ENCODE peak calls at places on chromosomes 7 and 10, in ten cellular contexts. T is heart left ventricle, W is BE2C, R is stomach, L is spleen, A is H1, X is cardiac fibroblast, N is OCI-LY7, K is A549, H is choroid plexus epithelial cell. G is an unnamed sample.

GRCh38 chr10:94129393-94130130 is 135.8 kb downstream of the PLCE1 start:
- DNase-seq in T (no peak), W (no peak), R (no peak), L (no peak), A (no peak), X (peak; percentile 71), N (no peak), K (peak; percentile 33), H (peak; percentile 49), G (peak; percentile 44)

GRCh38 chr10:92387289-92387940 is 96.4 kb downstream of the MARCHF5 start:
- DNase-seq in T (no peak), W (peak; percentile 24), R (no peak), L (no peak), A (peak; percentile 71), X (peak; percentile 56), N (peak; percentile 58), K (peak; percentile 55), H (peak; percentile 75), G (no peak)

GRCh38 chr10:123009105-123009805 is 449 bp downstream of the ACADSB start:
- DNase-seq in T (no peak), W (peak; percentile 40), R (peak; percentile 28), L (peak; percentile 88), A (no peak), X (peak; percentile 6), N (peak; percentile 21), K (peak; percentile 27), H (no peak), G (no peak)

GRCh38 chr10:83410570-83410969 is 728.7 kb upstream of the GHITM start:
- DNase-seq in T (no peak), W (no peak), R (no peak), L (no peak), A (no peak), X (no peak), N (no peak), K (no peak), H (no peak), G (no peak)

GRCh38 chr7:128743112-128743772 is 4.1 kb downstream of the CALU start:
- DNase-seq in T (no peak), W (no peak), R (no peak), L (no peak), A (no peak), X (peak; percentile 45), N (no peak), K (no peak), H (peak; percentile 54), G (no peak)

GRCh38 chr7:78924581-78924980 is 528.9 kb downstream of the MAGI2 start:
- DNase-seq in T (no peak), W (no peak), R (no peak), L (no peak), A (no peak), X (peak; percentile 52), N (no peak), K (no peak), H (peak; percentile 38), G (no peak)

GRCh38 chr7:7792089-7792488 is 73.7 kb upstream of the RPA3 start:
- DNase-seq in T (no peak), W (no peak), R (no peak), L (no peak), A (no peak), X (no peak), N (no peak), K (no peak), H (peak; percentile 37), G (no peak)

GRCh38 chr10:20622522-20623270 is 274.4 kb downstream of the NEBL start:
- DNase-seq in T (no peak), W (no peak), R (no peak), L (no peak), A (no peak), X (peak; percentile 62), N (no peak), K (no peak), H (peak; percentile 41), G (no peak)

GRCh38 chr7:6035165-6035564 is 4.0 kb downstream of the ANKRD61 start:
- DNase-seq in T (no peak), W (no peak), R (no peak), L (no peak), A (no peak), X (no peak), N (no peak), K (no peak), H (no peak), G (no peak)

GRCh38 chr7:150342119-150342405 is 633 bp upstream of the RARRES2 start:
- DNase-seq in T (no peak), W (no peak), R (no peak), L (no peak), A (no peak), X (no peak), N (no peak), K (no peak), H (no peak), G (no peak)

GRCh38 chr10:102188298-102188940 is 36.2 kb downstream of the NOLC1 start:
- DNase-seq in T (no peak), W (no peak), R (no peak), L (no peak), A (no peak), X (no peak), N (no peak), K (no peak), H (no peak), G (no peak)

GRCh38 chr7:34991938-34992840 is 45.1 kb downstream of the DPY19L1 start:
- DNase-seq in T (no peak), W (no peak), R (no peak), L (peak; percentile 75), A (no peak), X (peak; percentile 85), N (no peak), K (no peak), H (peak; percentile 74), G (no peak)

GRCh38 chr7:77331938-77332695 is 84.0 kb downstream of the GSAP start:
- DNase-seq in T (peak; percentile 68), W (peak; percentile 69), R (peak; percentile 58), L (peak; percentile 79), A (peak; percentile 15), X (peak; percentile 94), N (peak; percentile 81), K (peak; percentile 74), H (peak; percentile 95), G (peak; percentile 40)
- TF ChIP-seq CTCF in T (peak; percentile 81), W (peak; percentile 75), R (peak; percentile 66), L (peak; percentile 75), A (peak; percentile 19), X (peak; percentile 60), N (peak; percentile 83), K (peak; percentile 80), H (peak; percentile 80), G (peak; percentile 47)

DNA sequence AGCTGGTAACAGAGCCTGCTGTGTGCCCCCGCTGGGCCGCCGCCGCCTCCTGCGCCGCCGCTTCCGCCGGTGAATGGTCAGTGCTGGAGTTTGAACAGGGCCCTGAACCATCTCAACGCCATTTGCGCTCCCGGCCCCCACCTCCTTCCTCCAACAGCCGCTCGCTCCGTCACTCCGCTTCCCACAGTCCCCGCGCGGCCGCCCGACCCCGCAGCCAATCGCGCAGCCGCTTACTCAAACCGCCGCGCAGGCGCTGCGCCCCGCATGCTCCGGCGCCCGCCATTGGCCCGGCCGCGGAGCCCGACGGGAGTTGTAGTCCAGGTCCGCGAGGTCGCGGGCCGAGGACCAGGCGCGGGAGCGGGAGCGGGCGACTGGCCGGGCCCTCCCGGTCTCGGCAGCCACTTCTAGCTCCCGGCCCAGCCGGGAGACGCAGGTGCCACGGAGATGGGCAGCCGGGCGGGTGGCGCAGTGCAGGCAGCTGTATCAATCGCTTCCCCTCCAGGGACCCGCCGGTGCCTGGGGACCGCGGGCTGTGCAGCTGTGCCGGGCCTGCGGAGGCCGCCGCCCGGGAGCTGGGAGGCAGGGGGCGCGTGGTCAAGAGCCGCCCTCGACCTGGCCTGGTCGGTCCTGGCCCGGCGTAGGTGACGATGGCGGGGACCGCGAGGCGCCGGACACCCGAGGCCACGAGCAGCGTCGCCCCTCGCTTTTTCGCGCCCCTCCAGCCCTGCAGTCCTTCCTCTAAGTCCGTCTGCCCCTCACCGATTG is at the start of gene WAPL:
- DNase-seq in T (peak; percentile 97), W (peak; percentile 95), R (peak; percentile 97), L (peak; percentile 99), A (peak; percentile 67), X (peak; percentile 93), N (peak; percentile 95), K (peak; percentile 95), H (peak; percentile 95), G (peak; percentile 19)
- TF ChIP-seq CTCF in T (no peak), W (no peak), R (no peak), L (no peak), A (no peak), X (no peak), N (no peak), K (no peak), H (no peak), G (peak; percentile 6)

GRCh38 chr7:158109364-158110033 is 478.1 kb downstream of the PTPRN2 start:
- DNase-seq in T (no peak), W (no peak), R (peak; percentile 4), L (no peak), A (no peak), X (peak; percentile 9), N (peak; percentile 1), K (no peak), H (no peak), G (no peak)

GRCh38 chr7:158110661-158111555 is 476.7 kb downstream of the PTPRN2 start:
- DNase-seq in T (no peak), W (no peak), R (peak; percentile 21), L (no peak), A (no peak), X (no peak), N (no peak), K (no peak), H (no peak), G (no peak)

GRCh38 chr7:158111556-158111880 is 476.1 kb downstream of the PTPRN2 start:
- DNase-seq in T (no peak), W (no peak), R (peak; percentile 15), L (no peak), A (no peak), X (no peak), N (no peak), K (no peak), H (peak; percentile 5), G (no peak)

GRCh38 chr7:158108646-158109293 is 478.9 kb downstream of the PTPRN2 start:
- DNase-seq in T (no peak), W (no peak), R (peak; percentile 15), L (no peak), A (no peak), X (no peak), N (no peak), K (no peak), H (no peak), G (no peak)

DNA sequence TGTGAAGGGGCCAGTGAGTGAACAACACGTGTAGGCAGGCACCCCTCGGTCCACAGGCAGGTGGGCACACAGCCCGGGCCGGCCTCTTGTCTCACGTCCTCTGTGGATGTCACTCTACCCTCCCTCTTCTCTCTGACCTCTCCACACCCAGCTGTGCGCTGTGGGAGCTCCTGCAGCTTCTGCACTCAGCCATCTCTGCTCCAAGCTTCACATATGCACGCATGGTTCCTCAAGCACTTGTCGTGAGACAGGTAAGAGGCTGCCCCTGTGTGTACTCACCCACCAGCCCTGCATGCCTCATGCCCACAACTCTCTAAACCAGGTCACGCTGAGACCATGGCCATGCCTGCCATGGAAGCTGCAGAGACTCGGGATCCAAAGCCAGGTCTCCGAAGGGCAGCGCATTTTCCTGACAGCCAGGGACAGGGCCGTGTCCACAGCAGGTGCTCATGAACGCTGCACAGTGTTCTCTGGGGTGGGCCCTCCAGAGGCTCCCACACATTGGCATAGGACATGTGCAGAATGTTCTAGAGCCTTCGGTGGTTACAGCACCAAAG is 477.5 kb downstream of the PTPRN2 start:
- DNase-seq in T (no peak), W (no peak), R (peak; percentile 19), L (peak; percentile 39), A (no peak), X (no peak), N (no peak), K (no peak), H (no peak), G (no peak)
- TF ChIP-seq CTCF in T (no peak), W (no peak), R (no peak), L (no peak), A (no peak), X (no peak), N (no peak), K (no peak), H (no peak), G (no peak)

GRCh38 chr7:21526007-21526406 is 16.8 kb upstream of the DNAH11 start:
- DNase-seq in T (no peak), W (no peak), R (no peak), L (no peak), A (no peak), X (peak; percentile 36), N (peak; percentile 18), K (no peak), H (peak; percentile 42), G (no peak)
- TF ChIP-seq CTCF in T (peak; percentile 36), W (peak; percentile 55), R (peak; percentile 26), L (peak; percentile 31), A (no peak), X (peak; percentile 44), N (peak; percentile 67), K (peak; percentile 30), H (peak; percentile 68), G (peak; percentile 34)